ENCODE peak calls at places on chromosomes 1 and 21, in nine cellular contexts. E, Y, T, J, U, B, G, X and F are unnamed samples. For H3K27me3, the result is how much of the 10 kb centered on the place peaks cover.

GRCh38 chr1:109895720-109896504 is 14.7 kb upstream of the CSF1 start:
- DNase-seq in U (peak), B (peak), X (peak), E (no peak), T (no peak), Y (no peak), J (no peak), G (peak), F (no peak)

GRCh38 chr1:145935708-145936107 is 8.4 kb upstream of the RBM8A start:
- DNase-seq in U (no peak), Y (no peak), T (no peak), X (no peak), E (no peak), G (no peak), B (no peak), J (no peak), F (no peak)

GRCh38 chr1:96533820-96534219 is 187.8 kb upstream of the PTBP2 start:
- DNase-seq in Y (no peak), G (no peak), T (no peak), U (no peak), J (no peak), E (no peak), B (no peak), X (no peak), F (no peak)

GRCh38 chr21:31874817-31875216 is 2.0 kb downstream of the HUNK start:
- DNase-seq in E (peak), Y (no peak), G (no peak), T (peak), J (peak), U (no peak), B (no peak), X (no peak), F (no peak)

GRCh38 chr1:44029260-44029910 is 1.9 kb downstream of the SLC6A9 start:
- DNase-seq in T (no peak), U (no peak), G (no peak), B (peak), Y (no peak), J (no peak), X (peak), E (no peak), F (no peak)

GRCh38 chr21:20639026-20639425 is 359.2 kb upstream of the NCAM2 start:
- DNase-seq in U (no peak), E (no peak), X (no peak), Y (no peak), B (no peak), G (no peak), J (no peak), T (no peak), F (no peak)

GRCh38 chr1:206896261-206896660 is 982 bp upstream of the IL24 start:
- DNase-seq in T (no peak), J (no peak), Y (no peak), G (no peak), X (no peak), B (no peak), E (peak), U (no peak), F (peak)

GRCh38 chr1:166839600-166840308 is 479 bp downstream of the POGK start:
- DNase-seq in U (peak), B (peak), Y (peak), X (peak), E (peak), J (peak), T (peak), G (peak), F (peak)

GRCh38 chr1:173164686-173165085 is 42.4 kb downstream of the TNFSF4 start:
- DNase-seq in X (no peak), G (no peak), U (no peak), E (no peak), T (no peak), J (no peak), B (no peak), Y (no peak), F (no peak)

GRCh38 chr1:68800182-68800581 is 303.3 kb upstream of the DEPDC1 start:
- DNase-seq in J (no peak), X (no peak), Y (no peak), G (no peak), T (no peak), E (no peak), B (no peak), U (no peak), F (no peak)

GRCh38 chr1:66729130-66729922 is 22.9 kb upstream of the DYNLT5 start:
- DNase-seq in B (no peak), T (no peak), Y (no peak), U (no peak), G (no peak), J (no peak), X (no peak), E (no peak), F (peak)

GRCh38 chr1:167909691-167910180 is 4.2 kb downstream of the ADCY10 start:
- DNase-seq in B (no peak), G (no peak), J (no peak), E (no peak), T (no peak), U (no peak), Y (no peak), X (no peak), F (no peak)

GRCh38 chr21:31213787-31214186 is 130.3 kb downstream of the TIAM1 start:
- DNase-seq in Y (no peak), G (no peak), T (no peak), X (no peak), E (no peak), B (no peak), U (no peak), J (no peak), F (no peak)

GRCh38 chr1:95366498-95366897 is 132.5 kb downstream of the RWDD3 start:
- DNase-seq in U (no peak), E (no peak), B (no peak), X (no peak), G (no peak), J (no peak), T (no peak), Y (no peak), F (no peak)

GRCh38 chr1:188027613-188028012 is 1198.9 kb downstream of the PLA2G4A start:
- DNase-seq in B (no peak), J (no peak), Y (no peak), T (no peak), X (no peak), E (no peak), U (no peak), G (no peak), F (peak)

GRCh38 chr1:226723640-226724532 is 15.2 kb downstream of the ITPKB start:
- DNase-seq in U (no peak), T (no peak), B (peak), Y (no peak), X (peak), G (no peak), J (no peak), E (no peak), F (peak)

GRCh38 chr1:181541947-181542346 is 58.6 kb downstream of the CACNA1E start:
- DNase-seq in B (no peak), G (no peak), E (no peak), Y (no peak), J (no peak), U (no peak), X (peak), T (no peak), F (peak)

GRCh38 chr1:44068442-44068861 is 37.2 kb upstream of the SLC6A9 start:
- DNase-seq in X (no peak), E (no peak), U (peak), J (no peak), T (no peak), Y (no peak), B (no peak), G (no peak), F (no peak)

GRCh38 chr1:156110252-156110651 is 4.3 kb upstream of the LMNA start:
- DNase-seq in G (no peak), X (no peak), Y (no peak), E (no peak), B (no peak), U (no peak), J (no peak), T (no peak), F (no peak)

GRCh38 chr1:39158330-39159086 is 46.0 kb upstream of the MACF1 start:
- DNase-seq in U (no peak), X (no peak), Y (peak), J (peak), E (peak), T (peak), B (peak), G (no peak), F (no peak)

GRCh38 chr1:20962576-20963258 is 175.6 kb upstream of the HP1BP3 start:
- DNase-seq in T (no peak), X (no peak), J (no peak), E (no peak), G (no peak), U (no peak), Y (no peak), B (no peak), F (no peak)

GRCh38 chr1:221809101-221810029 is 67.5 kb upstream of the DUSP10 start:
- DNase-seq in U (no peak), Y (no peak), J (no peak), X (no peak), E (no peak), T (no peak), G (no peak), B (no peak), F (no peak)

GRCh38 chr1:173137116-173137515 is 70.0 kb downstream of the TNFSF4 start:
- DNase-seq in G (no peak), U (no peak), X (no peak), T (no peak), J (no peak), Y (no peak), E (no peak), B (no peak), F (no peak)

GRCh38 chr1:67647036-67647798 is 37.8 kb upstream of the GADD45A start:
- DNase-seq in E (no peak), X (peak), G (no peak), U (no peak), B (no peak), T (no peak), J (no peak), Y (no peak), F (no peak)

GRCh38 chr1:32701421-32701911 is 1.1 kb downstream of the SYNC start:
- DNase-seq in E (no peak), Y (no peak), X (peak), J (no peak), G (peak), B (no peak), T (peak), U (peak), F (peak)

GRCh38 chr1:1428174-1428573 is 7.1 kb upstream of the ANKRD65 start:
- DNase-seq in X (no peak), J (no peak), E (no peak), B (no peak), U (no peak), Y (no peak), G (no peak), T (no peak), F (no peak)

GRCh38 chr1:150537732-150538684 is 11.2 kb upstream of the ADAMTSL4 start:
- DNase-seq in X (no peak), J (no peak), E (no peak), G (peak), T (no peak), Y (peak), B (no peak), U (no peak), F (peak)

GRCh38 chr1:231157311-231157710 is 4.5 kb upstream of the TRIM67 start:
- DNase-seq in E (no peak), X (no peak), G (no peak), T (no peak), U (no peak), Y (no peak), B (no peak), J (no peak), F (no peak)

GRCh38 chr21:45589686-45590245 is 47.5 kb upstream of the SLC19A1 start:
- DNase-seq in Y (no peak), T (no peak), J (no peak), E (peak), X (no peak), U (no peak), B (no peak), G (peak), F (no peak)

GRCh38 chr1:209747580-209748262 is 8.1 kb upstream of the TRAF3IP3 start:
- DNase-seq in T (peak), G (peak), E (peak), J (peak), U (peak), B (peak), Y (peak), X (peak), F (peak)

GRCh38 chr21:39071623-39072214 is 111.5 kb downstream of the PSMG1 start:
- DNase-seq in G (no peak), T (no peak), X (no peak), E (no peak), Y (no peak), J (no peak), B (no peak), U (no peak), F (no peak)

GRCh38 chr1:160726498-160727391 is 12.3 kb upstream of the SLAMF7 start:
- DNase-seq in G (no peak), X (peak), Y (peak), J (peak), T (no peak), E (peak), U (peak), B (peak), F (no peak)

GRCh38 chr1:27574871-27575831 is 28.8 kb downstream of the AHDC1 start:
- DNase-seq in J (peak), E (peak), B (peak), G (peak), T (peak), X (peak), U (peak), Y (peak), F (peak)

GRCh38 chr1:40838045-40838979 is 23.9 kb downstream of the CITED4 start:
- DNase-seq in G (no peak), T (no peak), Y (no peak), E (no peak), J (no peak), U (no peak), X (no peak), B (peak), F (no peak)

GRCh38 chr1:44723496-44724407 is 7.2 kb downstream of the RNU5D-1 start:
- DNase-seq in X (no peak), Y (no peak), E (no peak), G (no peak), B (no peak), J (no peak), T (no peak), U (peak), F (no peak)

GRCh38 chr1:236064674-236065508 is at the start of gene NID1:
- DNase-seq in T (peak), X (peak), G (peak), U (peak), B (no peak), E (peak), J (peak), Y (peak), F (no peak)

GRCh38 chr1:9071554-9072235 is 2.3 kb upstream of the SLC2A5 start:
- DNase-seq in B (peak), U (no peak), E (no peak), J (no peak), X (no peak), Y (no peak), G (no peak), T (no peak), F (no peak)

GRCh38 chr1:211355873-211356272 is 29.2 kb downstream of the TRAF5 start:
- DNase-seq in X (no peak), T (no peak), E (no peak), B (no peak), U (no peak), G (no peak), J (no peak), Y (no peak), F (no peak)

GRCh38 chr1:211353562-211354212 is 27.1 kb downstream of the TRAF5 start:
- DNase-seq in B (no peak), U (no peak), Y (no peak), E (no peak), X (no peak), T (no peak), G (no peak), J (no peak), F (no peak)

GRCh38 chr1:211356723-211357418 is 30.2 kb downstream of the TRAF5 start:
- DNase-seq in B (no peak), U (no peak), E (no peak), Y (no peak), X (no peak), G (no peak), T (no peak), J (no peak), F (no peak)

GRCh38 chr1:211359876-211360275 is 33.2 kb downstream of the TRAF5 start:
- DNase-seq in Y (no peak), B (no peak), J (no peak), T (no peak), X (no peak), E (no peak), U (no peak), G (no peak), F (no peak)

GRCh38 chr1:211358685-211359084 is 32.1 kb downstream of the TRAF5 start:
- DNase-seq in J (no peak), X (no peak), T (no peak), B (no peak), Y (no peak), G (no peak), E (no peak), U (no peak), F (no peak)
- TF ChIP-seq CTCF in J (no peak), X (no peak), T (no peak), B (no peak), Y (no peak), G (no peak), E (no peak), U (no peak), F (no peak)

GRCh38 chr21:43758811-43759210 is 17.3 kb downstream of the CSTB start:
- DNase-seq in U (no peak), T (no peak), E (no peak), X (no peak), J (no peak), G (no peak), B (no peak), Y (no peak), F (no peak)
- H3K27ac ChIP-seq in U (peak), T (no peak), E (no peak), X (no peak), J (no peak), G (no peak), B (no peak), Y (peak), F (no peak)

GRCh38 chr1:37630426-37631038 is 4.2 kb downstream of the RSPO1 start:
- DNase-seq in X (no peak), J (no peak), Y (no peak), E (peak), G (no peak), T (no peak), B (no peak), U (no peak), F (no peak)

GRCh38 chr1:37629008-37629407 is 5.7 kb downstream of the RSPO1 start:
- DNase-seq in Y (no peak), T (no peak), B (no peak), E (peak), G (no peak), X (no peak), J (no peak), U (no peak), F (no peak)

GRCh38 chr1:37629726-37630425 is 4.8 kb downstream of the RSPO1 start:
- DNase-seq in T (no peak), B (no peak), Y (no peak), E (no peak), G (no peak), J (no peak), U (no peak), X (no peak), F (no peak)

GRCh38 chr1:37633040-37633949 is 1.4 kb downstream of the RSPO1 start:
- DNase-seq in T (no peak), J (no peak), B (no peak), X (no peak), G (no peak), E (peak), Y (no peak), U (no peak), F (no peak)

DNA sequence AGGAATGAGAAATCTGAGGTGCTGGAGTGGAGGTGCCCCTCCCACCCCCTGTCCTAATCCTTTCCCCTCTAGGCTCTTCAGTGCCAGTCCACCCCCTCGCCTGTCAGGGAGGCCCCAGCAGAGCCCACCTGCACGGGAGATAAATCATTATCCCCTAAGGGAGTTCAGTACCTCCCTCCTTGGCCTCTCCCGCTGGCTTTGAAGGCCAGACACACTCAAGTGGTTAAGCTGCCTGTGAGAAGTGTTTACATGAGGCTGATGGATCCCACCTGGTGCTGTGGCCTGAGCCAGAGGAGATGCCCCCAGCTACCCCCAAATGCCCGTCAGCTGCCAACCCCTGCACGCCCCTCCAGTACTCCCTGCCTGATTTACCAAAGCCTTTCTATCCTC is 3.7 kb downstream of the RSPO1 start:
- DNase-seq in X (no peak), B (no peak), J (no peak), E (peak), T (no peak), U (no peak), G (no peak), Y (no peak), F (no peak)
- H3K27me3 ChIP-seq in X (half or more), B (half or more), J (under half), E (under half), T (under half), U (half or more), G (under half), Y (under half), F (half or more)

GRCh38 chr1:53946252-53947171 is at the start of gene LRRC42:
- DNase-seq in U (no peak), B (peak), J (no peak), T (no peak), Y (no peak), X (no peak), E (peak), G (no peak), F (no peak)
- TF ChIP-seq CTCF in U (no peak), B (peak), J (no peak), T (peak), Y (no peak), X (peak), E (peak), G (peak), F (peak)

DNA sequence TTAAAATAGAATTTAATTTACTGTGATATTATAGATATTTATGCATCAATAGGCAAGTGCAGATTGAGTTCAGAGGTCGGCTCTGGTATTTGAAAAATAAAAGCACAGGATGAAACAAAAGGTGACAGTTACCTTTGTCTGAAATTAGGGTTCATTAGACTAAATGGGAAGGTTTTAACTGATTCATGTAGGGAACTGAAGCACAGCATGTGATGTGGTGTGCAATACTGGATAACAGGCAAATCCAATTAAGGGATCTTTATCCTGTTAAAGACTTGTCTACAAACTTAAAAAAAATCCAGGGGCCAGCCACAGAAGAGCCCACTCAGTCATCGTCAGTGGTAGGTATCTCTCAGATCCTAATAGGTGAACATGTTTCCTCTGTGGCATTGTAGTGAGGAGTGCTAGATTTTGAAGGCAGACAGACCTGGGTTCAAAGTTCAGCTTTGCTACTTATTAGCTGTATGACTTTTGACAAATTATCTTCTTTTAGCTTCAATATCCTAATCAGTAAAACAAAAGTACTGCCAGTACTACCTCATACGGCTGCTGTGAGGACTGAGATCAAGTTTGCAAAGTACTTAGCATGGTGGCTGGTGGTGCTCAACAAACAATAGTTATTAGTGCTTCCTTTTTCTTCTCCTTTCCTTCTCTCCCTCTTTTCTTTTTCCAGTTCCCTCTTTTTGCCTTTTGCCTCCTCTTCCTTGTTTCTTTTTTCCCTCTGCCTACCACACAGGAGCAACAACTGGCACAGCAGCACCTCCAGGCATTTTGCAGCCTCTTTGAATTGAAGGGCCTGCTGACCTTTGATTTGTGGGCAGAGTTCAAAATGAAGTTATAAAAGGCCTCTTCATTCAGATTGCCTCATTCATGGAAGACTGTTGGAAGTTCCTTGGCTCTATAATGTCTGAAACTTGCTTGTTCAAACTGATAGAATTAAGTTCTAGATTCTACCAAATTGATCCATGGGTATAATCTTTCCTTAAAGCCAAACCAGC is 44.9 kb upstream of the FOXD3 start:
- DNase-seq in B (no peak), U (no peak), J (no peak), T (no peak), E (peak), G (no peak), Y (no peak), X (no peak), F (no peak)
- H3K27ac ChIP-seq in B (no peak), U (no peak), J (no peak), T (peak), E (no peak), G (no peak), Y (no peak), X (no peak), F (no peak)

GRCh38 chr1:154481058-154481457 is 21.0 kb upstream of the TDRD10 start:
- DNase-seq in B (no peak), Y (no peak), J (no peak), T (no peak), G (no peak), E (peak), X (no peak), U (no peak), F (no peak)

GRCh38 chr1:154478639-154479038 is 23.4 kb upstream of the TDRD10 start:
- DNase-seq in B (peak), Y (no peak), G (no peak), T (no peak), J (no peak), U (no peak), E (no peak), X (no peak), F (peak)

GRCh38 chr1:154479764-154480421 is 22.1 kb upstream of the TDRD10 start:
- DNase-seq in U (peak), G (no peak), B (peak), E (peak), X (peak), Y (peak), T (no peak), J (no peak), F (peak)

GRCh38 chr1:154476791-154477190 is 25.2 kb upstream of the TDRD10 start:
- DNase-seq in E (no peak), J (no peak), U (no peak), Y (no peak), G (no peak), B (no peak), T (no peak), X (no peak), F (peak)

GRCh38 chr1:154478013-154478412 is 24.0 kb upstream of the TDRD10 start:
- DNase-seq in X (no peak), J (no peak), T (peak), U (no peak), E (no peak), Y (no peak), G (no peak), B (no peak), F (no peak)
- H3K27me3 ChIP-seq in X (under half), J (under half), T (under half), U (under half), E (half or more), Y (under half), G (under half), B (under half), F (under half)